ENCODE peak calls at places on chromosomes 13 and 19, in eight cellular contexts. S is endodermal cell; X is effector memory CD4-positive, alpha-beta T cell; O is adipocyte; G is NCI-H2081; J is T-cell; V is stimulated activated naive CD8-positive, alpha-beta T cell treated with anti-CD3 and anti-CD28 coated beads, Interleukin-15, Interleukin-2, amounts not matched to agents 100 U/mL and 50 U/mL, for 24 hours; Q is NAMALWA. I is an unnamed sample.

GRCh38 chr13:49858183-49858856 is 65.8 kb upstream of the KPNA3 start:
- DNase-seq in S (no peak), X (no peak), O (peak; percentile 93), G (no peak), J (no peak), V (no peak), Q (no peak), I (no peak)

GRCh38 chr19:29631450-29631849 is 25.4 kb downstream of the POP4 start:
- DNase-seq in S (no peak), X (no peak), O (no peak), G (no peak), J (no peak), V (no peak), Q (no peak), I (no peak)

GRCh38 chr13:21638319-21639282 is 32.3 kb upstream of the FGF9 start:
- DNase-seq in S (peak; percentile 64), X (no peak), O (peak; percentile 62), G (peak; percentile 23), J (no peak), V (peak; percentile 22), Q (peak; percentile 51), I (peak; percentile 49)

GRCh38 chr19:53977429-53977990 is 13.9 kb upstream of the CACNG6 start:
- DNase-seq in S (peak; percentile 93), X (peak; percentile 30), O (peak; percentile 95), G (peak; percentile 24), J (peak; percentile 34), V (peak; percentile 64), Q (peak; percentile 82), I (peak; percentile 81)

GRCh38 chr13:104586010-104586746 is 1520.0 kb upstream of the SLC10A2 start:
- DNase-seq in S (no peak), X (no peak), O (peak; percentile 59), G (no peak), J (no peak), V (no peak), Q (no peak), I (no peak)

GRCh38 chr19:51777570-51778460 is 16.8 kb downstream of the FPR2 start:
- DNase-seq in S (peak; percentile 81), X (no peak), O (peak; percentile 92), G (peak; percentile 34), J (no peak), V (peak; percentile 42), Q (peak; percentile 65), I (peak; percentile 65)

GRCh38 chr13:98975822-98976261 is 2.0 kb downstream of the DOCK9 start:
- DNase-seq in S (peak; percentile 85), X (no peak), O (no peak), G (peak; percentile 34), J (no peak), V (no peak), Q (peak; percentile 89), I (no peak)

GRCh38 chr13:44762946-44763345 is 186.8 kb upstream of the TSC22D1 start:
- DNase-seq in S (no peak), X (no peak), O (no peak), G (no peak), J (no peak), V (no peak), Q (no peak), I (no peak)

GRCh38 chr19:4570916-4571304 is 11.4 kb upstream of the SEMA6B start:
- DNase-seq in S (no peak), X (no peak), O (no peak), G (no peak), J (no peak), V (no peak), Q (no peak), I (no peak)